ENCODE peak calls at places on chromosomes 5 and 9, in five cellular contexts. H is COR-L47, W is GM18507, D is ureter, X is OCI-LY7. Z is an unnamed sample.

GRCh38 chr5:153372433-153373167 is 117.9 kb upstream of the GRIA1 start:
- DNase-seq in H (peak; percentile 83), W (no peak), D (no peak), X (no peak), Z (no peak)

GRCh38 chr9:86602715-86603114 is 248.5 kb upstream of the TUT7 start:
- DNase-seq in H (no peak), W (no peak), D (no peak), X (no peak), Z (no peak)

GRCh38 chr5:1503301-1504243 is 20.2 kb downstream of the LPCAT1 start:
- DNase-seq in H (no peak), W (no peak), D (peak; percentile 64), X (peak; percentile 53), Z (no peak)

GRCh38 chr9:112132356-112132755 is 42.7 kb downstream of the SUSD1 start:
- DNase-seq in H (no peak), W (no peak), D (no peak), X (no peak), Z (no peak)

GRCh38 chr9:99013550-99013949 is 69.8 kb downstream of the COL15A1 start:
- DNase-seq in H (no peak), W (no peak), D (no peak), X (no peak), Z (no peak)

GRCh38 chr5:2904956-2905355 is 153.5 kb upstream of the IRX2 start:
- DNase-seq in H (no peak), W (no peak), D (peak; percentile 31), X (no peak), Z (no peak)

GRCh38 chr9:130680836-130681768 is 12.5 kb upstream of the EXOSC2 start:
- DNase-seq in H (peak; percentile 83), W (peak; percentile 60), D (peak; percentile 75), X (peak; percentile 25), Z (peak; percentile 84)

GRCh38 chr5:81249240-81249639 is 16.1 kb downstream of the CKMT2 start:
- DNase-seq in H (no peak), W (no peak), D (no peak), X (no peak), Z (no peak)

GRCh38 chr5:2594701-2595100 is 156.8 kb downstream of the IRX2 start:
- DNase-seq in H (no peak), W (no peak), D (no peak), X (no peak), Z (no peak)

GRCh38 chr5:101390317-101390908 is 487.3 kb upstream of the ST8SIA4 start:
- DNase-seq in H (peak; percentile 66), W (no peak), D (no peak), X (peak; percentile 38), Z (peak; percentile 49)

GRCh38 chr9:78356634-78357033 is 59.7 kb downstream of the PSAT1 start:
- DNase-seq in H (no peak), W (no peak), D (no peak), X (no peak), Z (no peak)